ENCODE peak calls at places on chromosomes 5 and 9, in six cellular contexts. One of them, this sample, is unnamed.

GRCh38 chr5:150614651-150615040 is 25.8 kb upstream of the SYNPO start:
- DNase-seq in PC-9: no peak
- DNase-seq in stomach: no peak
- DNase-seq in heart right ventricle: no peak
- DNase-seq in fibroblast of mammary gland: no peak
- DNase-seq in IMR-90: no peak
- DNase-seq in this sample: no peak

GRCh38 chr9:137302176-137303030 is at the start of gene NRARP:
- DNase-seq in IMR-90: peak
- DNase-seq in PC-9: peak
- DNase-seq in stomach: peak
- DNase-seq in fibroblast of mammary gland: peak
- DNase-seq in heart right ventricle: peak
- DNase-seq in this sample: no peak

GRCh38 chr5:174097486-174098185 is 52.1 kb downstream of the NSG2 start:
- DNase-seq in PC-9: no peak
- DNase-seq in stomach: no peak
- DNase-seq in fibroblast of mammary gland: no peak
- DNase-seq in IMR-90: no peak
- DNase-seq in heart right ventricle: no peak
- DNase-seq in this sample: no peak

GRCh38 chr5:54469655-54470054 is 14.2 kb downstream of the HSPB3 start:
- DNase-seq in stomach: no peak
- DNase-seq in IMR-90: peak
- DNase-seq in PC-9: no peak
- DNase-seq in fibroblast of mammary gland: peak
- DNase-seq in heart right ventricle: no peak
- DNase-seq in this sample: no peak

GRCh38 chr5:149901511-149901910 is 43.1 kb downstream of the PDE6A start:
- DNase-seq in stomach: no peak
- DNase-seq in PC-9: no peak
- DNase-seq in heart right ventricle: no peak
- DNase-seq in fibroblast of mammary gland: no peak
- DNase-seq in IMR-90: no peak
- DNase-seq in this sample: no peak

GRCh38 chr5:135977375-135977928 is 22.7 kb upstream of the LECT2 start:
- DNase-seq in PC-9: peak
- DNase-seq in stomach: peak
- DNase-seq in heart right ventricle: peak
- DNase-seq in IMR-90: peak
- DNase-seq in fibroblast of mammary gland: no peak
- DNase-seq in this sample: no peak

GRCh38 chr5:67960939-67961338 is 254.6 kb upstream of the PIK3R1 start:
- DNase-seq in PC-9: no peak
- DNase-seq in IMR-90: no peak
- DNase-seq in fibroblast of mammary gland: no peak
- DNase-seq in stomach: no peak
- DNase-seq in heart right ventricle: no peak
- DNase-seq in this sample: no peak

GRCh38 chr5:168328804-168329203 is 37.4 kb downstream of the WWC1 start:
- DNase-seq in fibroblast of mammary gland: no peak
- DNase-seq in PC-9: no peak
- DNase-seq in IMR-90: peak
- DNase-seq in heart right ventricle: no peak
- DNase-seq in stomach: peak
- DNase-seq in this sample: no peak

GRCh38 chr9:34563262-34563661 is 26.3 kb downstream of the CNTFR start:
- DNase-seq in fibroblast of mammary gland: no peak
- DNase-seq in heart right ventricle: no peak
- DNase-seq in IMR-90: no peak
- DNase-seq in PC-9: no peak
- DNase-seq in stomach: no peak
- DNase-seq in this sample: no peak

GRCh38 chr9:38096238-38096805 is 27.3 kb upstream of the SHB start:
- DNase-seq in heart right ventricle: no peak
- DNase-seq in stomach: no peak
- DNase-seq in PC-9: peak
- DNase-seq in IMR-90: no peak
- DNase-seq in fibroblast of mammary gland: no peak
- DNase-seq in this sample: no peak

GRCh38 chr9:92706218-92706940 is 36.4 kb upstream of the IPPK start:
- DNase-seq in IMR-90: no peak
- DNase-seq in heart right ventricle: no peak
- DNase-seq in PC-9: peak
- DNase-seq in stomach: no peak
- DNase-seq in fibroblast of mammary gland: peak
- DNase-seq in this sample: no peak

GRCh38 chr5:82584631-82585030 is 306.5 kb upstream of the RPS23 start:
- DNase-seq in stomach: no peak
- DNase-seq in fibroblast of mammary gland: no peak
- DNase-seq in IMR-90: no peak
- DNase-seq in heart right ventricle: no peak
- DNase-seq in PC-9: no peak
- DNase-seq in this sample: no peak

GRCh38 chr5:67417839-67418238 is 221.2 kb upstream of the CD180 start:
- DNase-seq in fibroblast of mammary gland: no peak
- DNase-seq in PC-9: no peak
- DNase-seq in IMR-90: no peak
- DNase-seq in stomach: no peak
- DNase-seq in heart right ventricle: no peak
- DNase-seq in this sample: no peak

GRCh38 chr9:72533322-72533721 is 11.9 kb downstream of the TMC1 start:
- DNase-seq in fibroblast of mammary gland: no peak
- DNase-seq in IMR-90: peak
- DNase-seq in stomach: no peak
- DNase-seq in heart right ventricle: no peak
- DNase-seq in PC-9: no peak
- DNase-seq in this sample: no peak

GRCh38 chr9:100575765-100576368 is 2.0 kb upstream of the CAVIN4 start:
- DNase-seq in stomach: no peak
- DNase-seq in heart right ventricle: no peak
- DNase-seq in fibroblast of mammary gland: peak
- DNase-seq in IMR-90: peak
- DNase-seq in PC-9: peak
- DNase-seq in this sample: no peak
- H3K4me3 ChIP-seq in stomach: no peak
- H3K4me3 ChIP-seq in heart right ventricle: no peak
- H3K4me3 ChIP-seq in fibroblast of mammary gland: no peak
- H3K4me3 ChIP-seq in IMR-90: no peak
- H3K4me3 ChIP-seq in PC-9: no peak
- H3K4me3 ChIP-seq in this sample: no peak

DNA sequence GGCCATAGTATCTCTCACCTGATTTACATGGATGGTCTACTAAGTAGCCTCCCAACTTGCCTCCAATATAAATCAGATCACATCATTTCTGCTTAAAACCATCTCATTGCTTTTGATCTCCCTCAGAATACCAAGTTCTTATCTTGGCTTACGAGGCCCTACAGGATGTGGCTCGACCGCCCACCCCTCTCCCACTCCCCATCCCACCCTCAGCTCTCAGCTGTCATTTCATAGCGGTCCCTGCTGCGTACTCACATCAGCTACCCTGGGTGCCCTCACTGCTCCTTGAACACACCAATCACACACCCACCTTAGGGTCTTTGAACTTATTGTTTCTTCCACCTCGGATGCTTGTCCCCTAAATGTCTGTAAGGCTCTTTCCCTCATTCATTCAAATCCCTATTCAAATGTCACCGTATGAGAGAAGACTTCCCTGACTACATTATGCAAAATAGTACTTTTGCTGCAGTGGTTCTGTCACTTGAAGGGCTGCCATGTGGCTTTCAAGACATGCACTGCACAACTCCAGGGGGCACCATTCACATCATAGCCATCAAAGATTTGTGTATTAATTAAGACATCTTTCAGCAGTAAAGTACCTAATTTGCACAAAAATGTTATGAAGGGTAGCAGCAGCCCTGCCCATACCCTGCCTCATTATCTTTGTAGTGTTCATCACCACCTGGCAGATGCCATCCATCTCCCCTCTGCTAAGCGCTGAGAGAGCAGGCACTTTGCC is 171.1 kb downstream of the ENC1 start:
- DNase-seq in fibroblast of mammary gland: no peak
- DNase-seq in IMR-90: no peak
- DNase-seq in PC-9: no peak
- DNase-seq in stomach: no peak
- DNase-seq in heart right ventricle: no peak
- DNase-seq in this sample: no peak
- TF ChIP-seq CTCF in fibroblast of mammary gland: no peak
- TF ChIP-seq CTCF in IMR-90: no peak
- TF ChIP-seq CTCF in PC-9: no peak
- TF ChIP-seq CTCF in stomach: no peak
- TF ChIP-seq CTCF in heart right ventricle: no peak
- TF ChIP-seq CTCF in this sample: no peak

DNA sequence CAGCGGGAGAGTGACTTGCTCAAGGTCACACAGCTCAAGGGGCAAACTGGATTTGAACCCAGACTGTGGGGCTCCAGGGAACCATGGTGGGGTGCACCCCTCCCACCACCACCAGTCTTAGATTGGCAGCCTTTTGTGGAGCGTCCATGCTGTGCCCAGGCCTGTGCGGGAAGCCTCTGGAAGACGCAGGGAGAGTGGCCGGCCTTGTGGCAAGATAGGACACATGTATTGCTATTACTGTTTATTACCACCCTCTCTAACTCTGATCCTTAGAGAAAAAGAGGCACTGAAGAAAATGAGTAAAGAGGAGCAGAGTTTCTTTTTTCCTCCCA is 25.4 kb upstream of the SH3PXD2B start:
- DNase-seq in PC-9: no peak
- DNase-seq in heart right ventricle: no peak
- DNase-seq in IMR-90: no peak
- DNase-seq in stomach: no peak
- DNase-seq in fibroblast of mammary gland: no peak
- DNase-seq in this sample: no peak
- H3K4me3 ChIP-seq in PC-9: no peak
- H3K4me3 ChIP-seq in heart right ventricle: peak
- H3K4me3 ChIP-seq in IMR-90: no peak
- H3K4me3 ChIP-seq in stomach: no peak
- H3K4me3 ChIP-seq in fibroblast of mammary gland: no peak
- H3K4me3 ChIP-seq in this sample: no peak

GRCh38 chr9:109319631-109320233 is 1.1 kb downstream of the EPB41L4B start:
- DNase-seq in heart right ventricle: peak
- DNase-seq in fibroblast of mammary gland: no peak
- DNase-seq in PC-9: peak
- DNase-seq in IMR-90: no peak
- DNase-seq in stomach: peak
- DNase-seq in this sample: no peak
- TF ChIP-seq CTCF in heart right ventricle: no peak
- TF ChIP-seq CTCF in fibroblast of mammary gland: no peak
- TF ChIP-seq CTCF in PC-9: no peak
- TF ChIP-seq CTCF in IMR-90: no peak
- TF ChIP-seq CTCF in stomach: no peak
- TF ChIP-seq CTCF in this sample: no peak

GRCh38 chr5:171420429-171421231 is 1.2 kb downstream of the FGF18 start:
- DNase-seq in PC-9: peak
- DNase-seq in stomach: peak
- DNase-seq in IMR-90: peak
- DNase-seq in fibroblast of mammary gland: peak
- DNase-seq in heart right ventricle: peak
- DNase-seq in this sample: peak
- H3K4me3 ChIP-seq in PC-9: peak
- H3K4me3 ChIP-seq in stomach: peak
- H3K4me3 ChIP-seq in IMR-90: no peak
- H3K4me3 ChIP-seq in fibroblast of mammary gland: no peak
- H3K4me3 ChIP-seq in heart right ventricle: peak
- H3K4me3 ChIP-seq in this sample: peak